ENCODE peak calls at places on chromosomes 7 and 10, in seven cellular contexts. B is H1, L is K562, Q is HCT116, M is HepG2, G is SK-N-SH, T is GM12878. U is an unnamed sample.

GRCh38 chr7:100556541-100556940 is 17.2 kb downstream of the SAP25 start:
- DNase-seq in B (no peak), L (no peak), Q (no peak), M (no peak), G (no peak), T (no peak), U (no peak)

GRCh38 chr7:105097619-105098018 is 83.6 kb downstream of the KMT2E start:
- DNase-seq in B (no peak), L (no peak), Q (no peak), M (no peak), G (no peak), T (no peak), U (no peak)

GRCh38 chr7:127251458-127252379 is 1.0 kb downstream of the GRM8 start:
- DNase-seq in B (no peak), L (no peak), Q (no peak), M (no peak), G (peak), T (no peak), U (no peak)

GRCh38 chr7:150949564-150949963 is 28.6 kb downstream of the KCNH2 start:
- DNase-seq in B (no peak), L (no peak), Q (no peak), M (no peak), G (peak), T (no peak), U (no peak)

GRCh38 chr10:91587710-91588638 is 44.9 kb downstream of the PPP1R3C start:
- DNase-seq in B (no peak), L (peak), Q (no peak), M (no peak), G (no peak), T (no peak), U (no peak)

GRCh38 chr10:132882069-132882468 is 60.3 kb downstream of the CFAP46 start:
- DNase-seq in B (no peak), L (no peak), Q (no peak), M (no peak), G (no peak), T (no peak), U (no peak)

GRCh38 chr7:120538335-120538734 is 265.4 kb downstream of the KCND2 start:
- DNase-seq in B (no peak), L (no peak), Q (no peak), M (no peak), G (no peak), T (no peak), U (no peak)

GRCh38 chr10:89091501-89091900 is 100.9 kb downstream of the FAS start:
- DNase-seq in B (no peak), L (no peak), Q (no peak), M (no peak), G (no peak), T (no peak), U (no peak)

GRCh38 chr7:1317654-1318450 is 85.2 kb downstream of the UNCX start:
- DNase-seq in B (no peak), L (no peak), Q (no peak), M (no peak), G (peak), T (no peak), U (no peak)

GRCh38 chr7:128869138-128869943 is 6.7 kb downstream of the ATP6V1F start:
- DNase-seq in B (no peak), L (no peak), Q (no peak), M (no peak), G (peak), T (no peak), U (peak)

GRCh38 chr7:24732646-24733413 is 24.4 kb downstream of the GSDME start:
- DNase-seq in B (no peak), L (no peak), Q (no peak), M (peak), G (no peak), T (no peak), U (peak)

GRCh38 chr10:42768581-42769152 is 13.9 kb upstream of the BMS1 start:
- DNase-seq in B (no peak), L (peak), Q (no peak), M (no peak), G (no peak), T (no peak), U (no peak)

GRCh38 chr10:59807629-59808620 is 54.7 kb upstream of the MRLN start:
- DNase-seq in B (no peak), L (no peak), Q (no peak), M (no peak), G (no peak), T (no peak), U (no peak)

GRCh38 chr10:15244635-15245197 is 76.2 kb upstream of the NMT2 start:
- DNase-seq in B (no peak), L (peak), Q (no peak), M (no peak), G (no peak), T (no peak), U (no peak)

GRCh38 chr10:14608381-14609001 is 166.2 kb downstream of the FAM107B start:
- DNase-seq in B (no peak), L (no peak), Q (no peak), M (peak), G (no peak), T (no peak), U (no peak)

GRCh38 chr7:1073211-1073977 is 14.5 kb upstream of the GPER1 start:
- DNase-seq in B (no peak), L (no peak), Q (no peak), M (no peak), G (no peak), T (no peak), U (no peak)

GRCh38 chr7:156055206-156055822 is 243.1 kb upstream of the SHH start:
- DNase-seq in B (no peak), L (no peak), Q (no peak), M (no peak), G (no peak), T (no peak), U (no peak)

GRCh38 chr7:106010331-106010730 is 47.3 kb downstream of the CDHR3 start:
- DNase-seq in B (no peak), L (no peak), Q (no peak), M (no peak), G (no peak), T (no peak), U (no peak)

GRCh38 chr10:35913628-35914027 is 271.5 kb upstream of the FZD8 start:
- DNase-seq in B (no peak), L (no peak), Q (no peak), M (no peak), G (no peak), T (no peak), U (no peak)

GRCh38 chr7:142485617-142486226 is 227.9 kb upstream of the PRSS58 start:
- DNase-seq in B (no peak), L (peak), Q (no peak), M (no peak), G (peak), T (no peak), U (peak)

GRCh38 chr7:135771961-135772638 is 23.5 kb upstream of the FAM180A start:
- DNase-seq in B (no peak), L (no peak), Q (no peak), M (no peak), G (no peak), T (no peak), U (no peak)

GRCh38 chr10:58645762-58646161 is 133.1 kb downstream of the BICC1 start:
- DNase-seq in B (no peak), L (no peak), Q (no peak), M (no peak), G (no peak), T (no peak), U (peak)

GRCh38 chr10:35552622-35553342 is 52.4 kb upstream of the GJD4 start:
- DNase-seq in B (no peak), L (no peak), Q (no peak), M (no peak), G (no peak), T (no peak), U (no peak)

GRCh38 chr7:4820968-4821471 is 40.8 kb downstream of the PAPOLB start:
- DNase-seq in B (no peak), L (no peak), Q (no peak), M (no peak), G (peak), T (no peak), U (no peak)

GRCh38 chr10:44864042-44864436 is 47.1 kb upstream of the TMEM72 start:
- DNase-seq in B (no peak), L (no peak), Q (no peak), M (no peak), G (no peak), T (no peak), U (peak)
- TF ChIP-seq JUND in B (no peak), L (no peak), Q (no peak), M (no peak), G (no peak), T (no peak), U (no peak)

GRCh38 chr10:103602852-103603155 is 109.3 kb downstream of the NEURL1 start:
- DNase-seq in B (no peak), L (no peak), Q (no peak), M (no peak), G (no peak), T (no peak), U (no peak)

GRCh38 chr10:103603382-103603781 is 109.9 kb downstream of the NEURL1 start:
- DNase-seq in B (no peak), L (no peak), Q (no peak), M (no peak), G (peak), T (no peak), U (no peak)

GRCh38 chr10:103602028-103602851 is 108.7 kb downstream of the NEURL1 start:
- DNase-seq in B (no peak), L (no peak), Q (no peak), M (no peak), G (peak), T (no peak), U (no peak)

GRCh38 chr10:103609231-103610082 is 116.0 kb downstream of the NEURL1 start:
- DNase-seq in B (no peak), L (no peak), Q (no peak), M (no peak), G (no peak), T (no peak), U (no peak)

DNA sequence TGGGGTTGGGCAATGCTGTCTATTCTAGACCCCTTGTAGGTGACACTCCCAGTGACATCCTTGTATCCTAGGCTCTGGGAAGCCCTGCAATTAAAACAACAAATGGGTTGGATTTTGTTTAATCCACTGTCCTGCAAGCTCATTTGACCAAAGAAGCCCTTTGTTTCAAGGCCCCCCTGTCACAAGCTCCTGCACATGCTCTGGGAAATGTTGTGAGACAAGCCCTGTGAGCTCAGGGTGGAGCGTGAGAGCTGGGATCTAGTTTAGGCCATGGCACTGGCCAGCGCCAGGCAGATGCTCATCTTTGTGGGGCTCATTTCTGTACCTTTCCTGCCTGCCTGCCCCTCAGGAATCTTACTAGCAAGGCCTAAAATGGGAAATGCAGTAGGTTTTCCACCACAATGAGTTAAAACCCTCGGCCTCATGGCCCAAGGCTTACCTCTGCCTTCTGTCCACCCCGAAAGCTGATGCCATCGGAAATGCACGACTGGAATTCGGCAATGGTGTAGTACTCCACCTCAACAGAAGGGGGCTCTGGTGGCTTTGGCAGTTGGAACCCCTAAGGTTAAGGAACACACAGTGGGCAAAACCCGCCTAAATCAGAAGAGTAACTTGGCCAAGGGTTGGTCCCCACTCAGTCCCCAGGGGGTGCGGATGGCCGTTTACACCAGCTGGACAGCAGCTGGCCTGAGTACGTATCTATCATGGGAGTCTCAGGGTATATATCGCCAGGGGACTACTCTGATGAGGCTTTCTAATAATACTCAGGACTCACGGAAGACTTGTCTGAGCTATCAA is 112.1 kb downstream of the NEURL1 start:
- DNase-seq in B (peak), L (peak), Q (peak), M (peak), G (peak), T (no peak), U (peak)
- TF ChIP-seq JUND in B (no peak), L (no peak), Q (no peak), M (no peak), G (no peak), T (no peak), U (no peak)

DNA sequence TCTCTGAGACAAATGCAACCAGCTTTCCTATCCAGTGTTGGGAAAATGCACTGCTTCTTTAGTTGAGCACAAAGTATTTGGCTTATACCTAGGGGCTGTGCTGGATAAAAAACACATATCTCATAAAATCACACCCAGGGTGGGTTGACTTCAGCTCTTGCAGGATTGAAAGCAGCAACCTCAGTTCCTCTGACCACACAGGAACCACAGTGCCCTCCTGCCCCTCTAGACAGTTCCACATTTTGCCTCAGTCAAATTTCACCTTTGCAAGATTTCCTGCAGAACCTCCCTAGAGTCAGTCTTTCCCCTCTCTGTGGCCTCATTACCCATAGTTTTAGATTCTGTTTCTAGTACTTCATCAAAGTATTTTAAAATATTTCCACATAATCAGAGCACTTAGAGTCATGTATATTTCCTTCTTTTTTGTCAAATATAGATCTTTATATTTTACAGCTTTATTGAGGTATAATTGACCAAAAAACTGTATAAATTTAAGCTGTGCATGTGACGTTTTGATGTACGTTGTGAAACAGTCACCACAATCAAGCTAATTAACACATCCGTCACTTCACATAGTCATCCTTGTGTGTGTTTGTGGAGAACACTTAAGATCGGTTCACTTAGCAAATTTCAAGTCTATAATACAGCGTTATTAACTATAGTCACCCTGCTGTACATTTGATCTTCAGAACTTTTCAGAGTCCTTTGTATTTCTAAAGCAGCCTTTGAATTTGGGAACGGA is 37.0 kb upstream of the EGR2 start:
- DNase-seq in B (no peak), L (no peak), Q (no peak), M (no peak), G (no peak), T (peak), U (no peak)
- TF ChIP-seq JUND in B (no peak), L (no peak), Q (no peak), M (no peak), G (no peak), T (no peak), U (no peak)

GRCh38 chr10:23533212-23533611 is 94.3 kb downstream of the OTUD1 start:
- DNase-seq in B (no peak), L (no peak), Q (no peak), M (no peak), G (no peak), T (no peak), U (no peak)

GRCh38 chr10:23528419-23528818 is 89.5 kb downstream of the OTUD1 start:
- DNase-seq in B (no peak), L (no peak), Q (no peak), M (no peak), G (no peak), T (no peak), U (no peak)

GRCh38 chr10:23534328-23534727 is 95.5 kb downstream of the OTUD1 start:
- DNase-seq in B (no peak), L (no peak), Q (no peak), M (no peak), G (no peak), T (no peak), U (no peak)

GRCh38 chr10:23525406-23525805 is 86.5 kb downstream of the OTUD1 start:
- DNase-seq in B (no peak), L (no peak), Q (no peak), M (peak), G (peak), T (no peak), U (peak)

DNA sequence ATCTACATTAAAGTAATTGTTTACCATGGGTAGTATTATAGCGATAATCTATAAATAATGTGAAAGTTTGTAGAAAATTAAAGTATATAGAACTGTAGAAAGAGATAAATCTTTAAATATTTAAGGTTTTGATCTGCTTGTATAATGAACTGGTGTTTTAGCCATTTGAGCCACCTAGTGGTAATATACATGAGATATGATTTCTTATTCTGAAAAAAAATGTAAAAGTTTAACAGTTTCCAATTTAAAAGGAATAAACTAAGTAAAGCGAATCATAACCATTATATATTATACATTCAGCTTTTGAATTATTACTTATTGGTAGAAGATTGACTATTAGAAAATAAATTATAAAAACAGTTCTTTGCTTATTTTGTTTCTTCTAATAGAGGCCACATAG is 91.2 kb downstream of the OTUD1 start:
- DNase-seq in B (no peak), L (no peak), Q (no peak), M (no peak), G (peak), T (no peak), U (no peak)
- TF ChIP-seq JUND in B (no peak), L (no peak), Q (no peak), M (no peak), G (no peak), T (no peak), U (no peak)

DNA sequence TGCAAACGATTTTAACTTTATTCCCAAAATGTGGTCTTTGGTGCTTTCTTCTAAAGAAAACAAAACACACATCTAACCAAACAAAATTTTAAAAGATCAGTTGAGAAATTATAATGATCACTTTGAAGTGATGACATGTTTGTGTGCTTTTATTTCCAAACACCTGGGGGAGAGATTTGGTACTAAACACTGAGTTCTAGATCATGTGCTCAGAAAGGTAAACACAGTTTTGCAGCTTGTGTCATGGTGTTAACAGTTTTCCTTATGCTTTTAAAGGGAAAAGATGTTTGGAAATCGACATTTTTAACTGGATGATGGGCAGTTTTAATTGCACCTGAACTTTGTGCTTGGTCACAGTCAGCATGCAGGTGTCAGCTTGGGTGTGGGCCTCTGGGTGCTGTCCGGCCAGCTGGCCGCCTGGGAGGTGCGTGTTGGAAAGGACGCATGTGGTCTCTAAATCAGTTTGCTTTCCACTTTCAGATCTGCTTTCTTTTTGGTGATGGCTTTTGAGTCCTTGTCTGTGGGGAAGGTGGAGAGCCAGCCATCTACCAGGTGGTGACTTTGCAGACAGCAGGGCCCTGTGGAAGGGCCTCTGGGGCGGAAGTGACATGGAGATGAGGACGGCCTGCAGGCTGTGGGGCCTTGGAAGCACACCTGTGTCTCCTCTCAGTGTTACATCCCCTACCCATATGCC is 59.2 kb downstream of the WDR37 start:
- DNase-seq in B (no peak), L (no peak), Q (no peak), M (no peak), G (no peak), T (no peak), U (no peak)
- TF ChIP-seq JUND in B (no peak), L (no peak), Q (no peak), M (no peak), G (no peak), T (no peak), U (no peak)

DNA sequence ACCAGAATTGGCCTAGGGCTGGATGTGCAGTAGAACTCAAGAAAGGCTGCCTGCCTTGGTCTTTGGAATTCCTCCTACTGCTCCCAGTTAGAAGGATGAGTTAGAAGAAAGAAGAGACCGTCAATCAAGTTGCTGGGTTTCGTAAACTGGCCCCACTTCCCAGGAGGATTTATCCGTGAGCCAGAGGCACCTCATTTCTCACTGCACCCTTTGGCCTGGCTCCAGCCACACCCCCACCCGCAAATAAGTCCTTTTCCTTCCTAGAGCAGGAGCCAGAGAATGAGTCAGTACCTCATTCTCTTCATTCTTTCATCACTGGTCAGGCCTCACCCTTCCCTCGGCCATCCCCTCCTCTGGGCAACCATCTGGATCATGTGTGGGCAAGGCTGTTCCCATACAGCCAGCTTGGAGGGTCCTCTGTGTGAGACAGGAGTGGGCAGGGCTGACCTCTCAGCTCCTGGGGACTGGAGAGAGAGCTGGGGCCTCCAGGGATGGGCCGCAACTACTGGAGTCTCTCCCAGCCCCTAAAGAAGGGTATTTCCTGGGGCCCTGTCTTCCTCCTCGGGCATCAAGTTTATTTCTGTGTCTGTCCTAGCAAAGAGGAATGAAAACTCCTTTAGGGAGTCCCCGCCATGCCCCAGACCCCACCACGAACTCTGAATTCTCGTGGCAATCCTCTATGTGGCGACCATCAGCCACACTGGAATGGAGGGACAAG is 87.2 kb upstream of the DUSP5 start:
- DNase-seq in B (no peak), L (peak), Q (peak), M (peak), G (no peak), T (no peak), U (peak)
- TF ChIP-seq JUND in B (no peak), L (no peak), Q (no peak), M (no peak), G (peak), T (no peak), U (peak)

U was measured in T47D.